ENCODE peak calls at places on chromosome 16, in four cellular contexts. X, H, U and L are unnamed samples.

GRCh38 chr16:57374067-57374534 is 1.8 kb downstream of the CX3CL1 start:
- DNase-seq in U (no peak), H (no peak), X (no peak), L (no peak)

GRCh38 chr16:2147981-2148671 is at the start of gene RAB26:
- DNase-seq in H (peak), U (no peak), X (peak), L (peak)

GRCh38 chr16:77406680-77407079 is 28.2 kb downstream of the ADAMTS18 start:
- DNase-seq in U (no peak), H (peak), X (no peak), L (no peak)

GRCh38 chr16:56354016-56354415 is 71.3 kb downstream of the AMFR start:
- DNase-seq in U (no peak), H (no peak), X (no peak), L (no peak)

GRCh38 chr16:89944773-89945172 is 3.8 kb upstream of the DEF8 start:
- DNase-seq in U (peak), H (no peak), X (no peak), L (no peak)

GRCh38 chr16:67407176-67407787 is 9.0 kb downstream of the ZDHHC1 start:
- DNase-seq in U (no peak), X (no peak), H (no peak), L (no peak)

GRCh38 chr16:27169511-27170071 is 33.7 kb upstream of the KDM8 start:
- DNase-seq in U (peak), X (no peak), H (peak), L (no peak)

GRCh38 chr16:2516391-2517240 is 2.9 kb downstream of the ATP6V0C start:
- DNase-seq in U (no peak), H (no peak), X (no peak), L (no peak)

GRCh38 chr16:10078541-10078949 is 103.7 kb downstream of the GRIN2A start:
- DNase-seq in U (no peak), H (peak), X (no peak), L (no peak)

GRCh38 chr16:69924777-69925191 is 26.4 kb upstream of the CLEC18A start:
- DNase-seq in H (peak), X (no peak), U (no peak), L (no peak)

GRCh38 chr16:52283018-52283417 is 263.9 kb downstream of the TOX3 start:
- DNase-seq in X (no peak), H (no peak), U (no peak), L (no peak)

GRCh38 chr16:14354561-14355351 is 275.3 kb downstream of the PARN start:
- DNase-seq in U (peak), X (no peak), H (no peak), L (no peak)

GRCh38 chr16:24543949-24544348 is 4.6 kb downstream of the RBBP6 start:
- DNase-seq in H (no peak), X (no peak), U (no peak), L (no peak)

GRCh38 chr16:69127966-69128510 is 4.3 kb downstream of the CHTF8 start:
- DNase-seq in H (no peak), X (no peak), U (no peak), L (no peak)

GRCh38 chr16:4316103-4316731 is 350 bp downstream of the GLIS2 start:
- DNase-seq in X (peak), H (no peak), U (no peak), L (no peak)

GRCh38 chr16:8890549-8890921 is 8.4 kb downstream of the LITAFD start:
- DNase-seq in U (no peak), H (no peak), X (no peak), L (no peak)

GRCh38 chr16:8889893-8890548 is 7.9 kb downstream of the LITAFD start:
- DNase-seq in U (no peak), X (no peak), H (no peak), L (no peak)

GRCh38 chr16:8887438-8887765 is 5.3 kb downstream of the LITAFD start:
- DNase-seq in U (no peak), H (no peak), X (no peak), L (no peak)

GRCh38 chr16:8887952-8888560 is 5.9 kb downstream of the LITAFD start:
- DNase-seq in X (no peak), H (peak), U (no peak), L (no peak)

DNA sequence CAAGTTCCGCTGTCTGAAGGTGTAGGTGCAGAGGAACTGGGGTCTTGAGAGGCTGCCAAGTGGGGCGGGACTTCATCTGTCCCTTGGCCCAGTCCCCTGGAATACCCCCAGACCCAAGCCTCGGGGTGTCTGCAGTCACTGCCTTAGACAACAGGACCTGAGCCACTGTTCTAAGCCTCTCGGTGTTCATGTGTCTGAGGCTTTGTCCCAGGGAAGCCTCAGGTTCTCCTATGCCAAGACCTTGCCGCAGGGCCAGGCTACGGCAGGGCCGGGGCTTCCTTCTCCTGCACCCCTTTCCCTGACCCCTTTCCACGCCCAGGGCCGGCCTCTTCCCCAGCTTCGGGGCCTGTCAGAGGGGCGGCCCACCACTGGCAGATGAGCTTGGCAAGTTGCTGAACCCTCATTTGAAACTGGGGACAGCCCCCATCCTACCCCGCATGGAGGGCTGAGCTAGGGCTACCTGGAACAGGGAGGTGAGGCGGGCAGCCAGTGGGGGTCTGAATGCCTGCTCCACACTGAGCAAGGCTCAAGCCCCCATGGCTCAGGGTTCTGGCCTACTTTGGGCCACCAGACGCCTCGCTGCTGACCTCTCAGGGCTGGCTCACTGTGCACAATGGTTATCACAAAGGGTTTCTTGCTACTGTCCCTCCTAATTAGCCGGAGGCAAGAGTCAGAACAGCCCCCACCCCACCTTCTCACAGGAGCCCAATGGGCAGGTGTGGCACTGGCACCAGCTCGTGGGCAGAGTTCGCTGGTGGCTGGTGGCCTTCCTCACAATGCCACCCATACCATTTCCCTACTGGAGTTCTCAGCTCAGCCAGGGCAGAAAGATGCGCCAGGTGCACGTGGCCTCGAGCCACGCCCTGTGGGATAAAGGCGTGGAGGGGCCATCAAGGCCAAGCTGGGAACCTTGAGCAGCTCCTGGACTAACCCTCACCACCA is 7.1 kb downstream of the LITAFD start:
- DNase-seq in U (no peak), H (no peak), X (no peak), L (no peak)
- TF ChIP-seq CHD4 in U (no peak), H (no peak), X (no peak), L (no peak)

DNA sequence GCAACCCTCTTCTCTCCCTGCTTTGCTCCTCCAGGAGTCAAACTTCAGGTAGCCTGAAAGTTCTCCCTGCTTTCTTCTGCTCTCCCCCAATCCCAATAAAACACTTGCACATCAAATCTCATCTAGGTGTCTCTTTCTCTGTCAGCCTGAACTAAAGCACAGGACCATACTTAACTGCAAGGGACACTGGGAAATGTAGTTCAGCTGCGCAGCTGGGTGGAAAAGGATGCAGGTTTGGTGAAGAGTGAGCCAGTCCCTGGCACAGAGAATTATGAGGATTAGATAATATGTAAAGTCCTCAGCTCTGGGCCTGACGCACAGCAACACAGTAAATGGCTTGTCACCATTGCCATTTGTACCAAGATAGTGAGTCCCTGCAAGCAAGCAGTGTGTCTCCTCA is 29.5 kb upstream of the IRX3 start:
- DNase-seq in U (no peak), H (no peak), X (no peak), L (no peak)
- TF ChIP-seq CHD4 in U (no peak), H (no peak), X (no peak), L (no peak)

GRCh38 chr16:71498031-71498430 is 8.9 kb upstream of the ZNF19 start:
- DNase-seq in X (no peak), U (no peak), H (no peak), L (no peak)
- TF ChIP-seq CHD4 in X (no peak), U (no peak), H (no peak), L (no peak)

GRCh38 chr16:50311891-50312501 is 45.6 kb downstream of the ADCY7 start:
- DNase-seq in U (no peak), X (no peak), H (no peak), L (no peak)

GRCh38 chr16:50314665-50315064 is 48.3 kb downstream of the ADCY7 start:
- DNase-seq in H (no peak), U (no peak), X (no peak), L (no peak)

GRCh38 chr16:50316102-50316847 is 49.9 kb downstream of the ADCY7 start:
- DNase-seq in H (no peak), U (no peak), X (no peak), L (no peak)

GRCh38 chr16:50315346-50315997 is 49.1 kb downstream of the ADCY7 start:
- DNase-seq in U (no peak), X (no peak), H (no peak), L (no peak)

DNA sequence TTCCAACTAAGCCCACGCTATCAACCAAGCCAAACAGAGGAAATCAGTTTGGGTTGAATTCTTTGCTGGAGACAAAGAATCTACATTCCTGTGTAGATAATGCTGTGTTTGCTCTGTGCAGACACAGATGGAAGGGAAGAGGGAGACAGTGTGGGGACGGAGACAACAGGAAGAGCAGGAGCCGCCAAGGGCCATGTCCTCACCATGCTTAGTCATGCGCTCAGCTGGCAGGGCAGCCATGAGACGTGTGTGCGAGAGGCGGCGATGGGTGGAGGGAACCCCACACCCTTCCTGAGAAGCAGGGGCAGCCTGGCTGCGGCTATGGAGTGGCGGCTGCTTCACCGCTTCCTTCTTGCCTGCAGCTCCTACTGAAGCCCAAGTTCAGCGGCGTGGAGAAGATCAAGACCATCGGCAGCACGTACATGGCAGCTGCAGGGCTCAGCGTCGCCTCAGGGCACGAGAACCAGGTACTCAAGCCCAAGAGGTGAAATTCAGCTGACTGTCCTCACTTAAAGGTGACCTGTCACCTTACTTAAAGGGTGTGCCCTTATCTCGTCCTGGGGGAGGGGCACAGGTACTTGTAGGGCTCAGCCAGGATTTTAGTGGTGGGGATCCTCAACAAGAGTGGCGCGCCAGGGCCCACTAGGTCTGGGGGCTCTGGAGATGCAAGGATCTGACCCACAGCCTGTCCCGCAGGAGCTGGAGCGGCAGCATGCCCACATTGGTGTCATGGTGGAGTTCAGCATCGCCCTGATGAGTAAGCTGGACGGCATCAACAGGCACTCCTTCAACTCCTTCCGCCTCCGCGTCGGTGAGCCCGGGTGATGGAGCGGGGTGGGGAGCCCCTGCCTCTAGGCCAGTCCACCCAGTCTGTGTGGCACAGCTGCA is 47.5 kb downstream of the ADCY7 start:
- DNase-seq in H (peak), U (no peak), X (no peak), L (no peak)
- TF ChIP-seq CHD4 in H (no peak), U (no peak), X (no peak), L (no peak)

DNA sequence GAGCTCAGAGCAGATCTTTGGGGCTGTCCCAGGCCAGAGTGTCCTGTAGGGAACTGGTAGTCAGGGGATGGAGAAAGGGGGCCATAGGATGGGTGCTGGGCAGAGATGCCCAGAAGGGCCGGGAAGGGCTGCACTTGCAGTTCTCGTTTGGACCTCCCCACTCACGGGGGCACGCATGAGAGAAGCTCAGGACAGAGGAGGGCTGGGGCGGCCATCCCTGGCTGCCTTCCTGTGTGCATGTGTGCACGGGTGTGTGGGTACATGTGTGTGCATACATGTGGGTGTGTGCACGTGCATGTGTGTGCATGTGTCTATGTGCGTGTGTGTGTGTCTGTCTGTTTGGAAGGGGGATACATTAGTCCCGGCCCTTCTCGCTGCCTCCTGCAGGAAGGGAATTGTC is 73.3 kb downstream of the COG7 start:
- DNase-seq in X (no peak), H (no peak), U (no peak), L (no peak)
- TF ChIP-seq CHD4 in X (no peak), H (no peak), U (no peak), L (no peak)

GRCh38 chr16:80191928-80192327 is 348.9 kb upstream of the DYNLRB2 start:
- DNase-seq in U (no peak), H (no peak), X (no peak), L (no peak)

DNA sequence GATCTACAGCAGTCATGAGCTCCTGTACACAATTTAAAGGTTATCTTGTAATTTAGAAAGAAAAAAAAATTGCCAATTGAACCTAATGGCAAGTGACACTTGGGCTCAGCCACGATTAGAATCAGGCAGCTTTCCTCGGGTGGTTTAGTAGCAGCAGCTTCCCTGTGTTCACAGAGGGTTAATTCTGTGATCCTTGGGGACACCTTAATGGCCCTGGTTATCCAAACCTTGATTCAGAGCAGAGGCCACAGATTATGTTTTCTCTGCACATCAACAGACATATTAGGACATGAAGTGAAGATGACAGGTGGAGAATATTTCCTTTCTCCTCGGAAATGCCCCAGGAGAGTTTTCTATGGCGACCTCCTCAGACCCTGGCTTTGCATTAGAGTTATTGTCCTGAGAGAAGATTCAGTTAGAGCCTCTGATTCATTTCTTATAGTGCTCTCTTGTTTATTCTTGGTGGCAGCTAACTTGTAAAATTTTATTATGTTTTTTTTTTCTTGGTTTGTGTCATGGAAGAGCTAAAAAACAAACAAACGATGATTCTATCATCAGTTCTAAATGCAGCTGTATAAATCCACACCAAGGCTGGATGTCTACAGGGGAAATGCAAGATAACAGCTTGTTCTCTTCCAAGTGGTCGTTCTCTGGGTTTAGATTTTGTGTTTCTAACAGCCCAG is 351.2 kb upstream of the DYNLRB2 start:
- DNase-seq in X (no peak), H (no peak), U (no peak), L (no peak)
- TF ChIP-seq CHD4 in X (no peak), H (no peak), U (no peak), L (no peak)

DNA sequence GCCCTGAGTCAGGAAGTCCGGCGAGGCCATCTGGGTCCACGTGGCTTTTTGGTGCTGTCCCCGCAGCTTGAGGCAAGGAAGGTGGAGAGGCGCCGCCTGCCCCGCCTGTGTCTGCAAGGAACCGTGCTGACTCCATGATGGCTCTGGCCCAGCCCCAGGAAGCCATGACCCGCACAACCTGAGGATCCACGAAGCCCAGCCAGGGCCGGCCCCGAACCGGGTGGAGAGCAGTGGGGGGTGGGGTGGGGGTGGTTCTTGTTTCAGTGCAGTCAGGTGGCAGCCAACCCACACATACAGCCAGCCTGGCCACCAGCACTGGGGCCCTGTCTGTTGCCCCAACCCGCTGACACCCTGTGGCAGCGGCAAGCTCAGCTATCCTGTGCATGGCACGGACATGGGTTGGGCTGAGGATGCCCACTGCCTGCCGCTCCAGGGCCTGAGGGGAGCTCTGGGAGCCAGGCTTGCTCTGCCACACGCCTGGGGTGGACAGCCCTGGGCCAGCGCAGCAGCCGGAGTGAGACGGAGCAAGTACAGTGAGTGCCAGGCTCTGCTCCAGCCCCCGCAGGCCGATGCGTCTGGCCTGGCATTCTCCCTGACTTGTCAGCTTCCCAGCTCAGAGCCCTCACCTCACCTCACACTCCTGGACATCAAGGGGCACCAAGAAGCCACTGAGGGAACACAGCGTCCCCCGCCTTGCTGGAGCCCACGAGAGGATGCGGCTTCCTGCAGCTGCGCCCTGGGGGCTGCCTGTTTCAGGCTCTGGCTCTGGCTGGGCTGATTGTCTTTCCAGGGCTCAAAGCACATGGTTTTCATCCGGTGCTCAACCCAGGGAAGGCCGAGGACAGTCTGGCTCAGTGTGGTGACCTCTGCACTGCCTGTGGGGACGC is 68.8 kb downstream of the LMF1 start:
- DNase-seq in U (no peak), X (no peak), H (no peak), L (no peak)
- TF ChIP-seq CHD4 in U (no peak), X (no peak), H (no peak), L (no peak)